ENCODE peak calls at places on chromosomes 3 and 15, in nine cellular contexts. One of them, this sample, is unnamed.

GRCh38 chr15:63390689-63391088 is 9.0 kb upstream of the CA12 start:
- DNase-seq in cardiac fibroblast: no peak
- DNase-seq in Kasumi-1: no peak
- DNase-seq in K562: no peak
- DNase-seq in activated T-helper 1 cell treated with Interleukin-2 at 50 U/mL for 16 hours: no peak
- DNase-seq in HS-27A: no peak
- DNase-seq in ELR: no peak
- DNase-seq in GF-D8: no peak
- DNase-seq in ovary: no peak
- DNase-seq in this sample: no peak

GRCh38 chr15:68384451-68385239 is 47.3 kb downstream of the ITGA11 start:
- DNase-seq in cardiac fibroblast: peak
- DNase-seq in Kasumi-1: no peak
- DNase-seq in K562: no peak
- DNase-seq in activated T-helper 1 cell treated with Interleukin-2 at 50 U/mL for 16 hours: no peak
- DNase-seq in HS-27A: peak
- DNase-seq in ELR: peak
- DNase-seq in GF-D8: no peak
- DNase-seq in ovary: peak
- DNase-seq in this sample: peak

GRCh38 chr3:18389108-18389733 is 35.9 kb downstream of the SATB1 start:
- DNase-seq in cardiac fibroblast: peak
- DNase-seq in Kasumi-1: peak
- DNase-seq in K562: peak
- DNase-seq in activated T-helper 1 cell treated with Interleukin-2 at 50 U/mL for 16 hours: no peak
- DNase-seq in HS-27A: peak
- DNase-seq in ELR: peak
- DNase-seq in GF-D8: no peak
- DNase-seq in ovary: no peak
- DNase-seq in this sample: peak

GRCh38 chr3:38297947-38298711 is 16.0 kb downstream of the SLC22A14 start:
- DNase-seq in cardiac fibroblast: peak
- DNase-seq in Kasumi-1: peak
- DNase-seq in K562: no peak
- DNase-seq in activated T-helper 1 cell treated with Interleukin-2 at 50 U/mL for 16 hours: no peak
- DNase-seq in HS-27A: no peak
- DNase-seq in ELR: peak
- DNase-seq in GF-D8: no peak
- DNase-seq in ovary: no peak
- DNase-seq in this sample: peak

GRCh38 chr3:188134856-188135255 is 19.1 kb upstream of the LPP start:
- DNase-seq in cardiac fibroblast: no peak
- DNase-seq in Kasumi-1: no peak
- DNase-seq in K562: no peak
- DNase-seq in activated T-helper 1 cell treated with Interleukin-2 at 50 U/mL for 16 hours: no peak
- DNase-seq in HS-27A: no peak
- DNase-seq in ELR: no peak
- DNase-seq in GF-D8: no peak
- DNase-seq in ovary: no peak
- DNase-seq in this sample: no peak

GRCh38 chr3:144770813-144771400 is 799.3 kb downstream of the DIPK2A start:
- DNase-seq in cardiac fibroblast: peak
- DNase-seq in Kasumi-1: peak
- DNase-seq in K562: no peak
- DNase-seq in activated T-helper 1 cell treated with Interleukin-2 at 50 U/mL for 16 hours: no peak
- DNase-seq in HS-27A: peak
- DNase-seq in ELR: peak
- DNase-seq in GF-D8: no peak
- DNase-seq in ovary: no peak
- DNase-seq in this sample: peak

GRCh38 chr15:47964229-47964628 is 156.6 kb upstream of the SLC24A5 start:
- DNase-seq in cardiac fibroblast: no peak
- DNase-seq in Kasumi-1: no peak
- DNase-seq in K562: no peak
- DNase-seq in activated T-helper 1 cell treated with Interleukin-2 at 50 U/mL for 16 hours: no peak
- DNase-seq in HS-27A: no peak
- DNase-seq in ELR: no peak
- DNase-seq in GF-D8: no peak
- DNase-seq in ovary: no peak
- DNase-seq in this sample: no peak

GRCh38 chr3:39137991-39138803 is 15.2 kb downstream of the CSRNP1 start:
- DNase-seq in cardiac fibroblast: no peak
- DNase-seq in Kasumi-1: no peak
- DNase-seq in K562: no peak
- DNase-seq in activated T-helper 1 cell treated with Interleukin-2 at 50 U/mL for 16 hours: no peak
- DNase-seq in HS-27A: no peak
- DNase-seq in ELR: no peak
- DNase-seq in GF-D8: no peak
- DNase-seq in ovary: no peak
- DNase-seq in this sample: no peak

GRCh38 chr3:13040381-13041074 is 32.7 kb downstream of the IQSEC1 start:
- DNase-seq in cardiac fibroblast: no peak
- DNase-seq in Kasumi-1: no peak
- DNase-seq in K562: peak
- DNase-seq in activated T-helper 1 cell treated with Interleukin-2 at 50 U/mL for 16 hours: no peak
- DNase-seq in HS-27A: no peak
- DNase-seq in ELR: no peak
- DNase-seq in GF-D8: no peak
- DNase-seq in ovary: no peak
- DNase-seq in this sample: peak

GRCh38 chr3:144018776-144019175 is 47.2 kb downstream of the DIPK2A start:
- DNase-seq in cardiac fibroblast: peak
- DNase-seq in Kasumi-1: no peak
- DNase-seq in K562: no peak
- DNase-seq in activated T-helper 1 cell treated with Interleukin-2 at 50 U/mL for 16 hours: no peak
- DNase-seq in HS-27A: peak
- DNase-seq in ELR: peak
- DNase-seq in GF-D8: no peak
- DNase-seq in ovary: no peak
- DNase-seq in this sample: peak

GRCh38 chr15:36769110-36769509 is 189.7 kb downstream of the CDIN1 start:
- DNase-seq in cardiac fibroblast: peak
- DNase-seq in Kasumi-1: no peak
- DNase-seq in K562: no peak
- DNase-seq in activated T-helper 1 cell treated with Interleukin-2 at 50 U/mL for 16 hours: no peak
- DNase-seq in HS-27A: no peak
- DNase-seq in ELR: peak
- DNase-seq in GF-D8: no peak
- DNase-seq in ovary: no peak
- DNase-seq in this sample: peak

This sample was measured in GM23248.